ENCODE peak calls at places on chromosome 17, in six cellular contexts. O is K562, Y is H1, U is SK-N-SH, Q is HepG2, P is GM12878. Z is an unnamed sample.

GRCh38 chr17:44914698-44915271 is 515 bp downstream of the GFAP start:
- DNase-seq in O (no peak), Y (no peak), U (peak), Q (no peak), P (no peak), Z (no peak)

GRCh38 chr17:4833941-4834501 is 881 bp downstream of the MINK1 start:
- DNase-seq in O (no peak), Y (no peak), U (peak), Q (peak), P (no peak), Z (peak)

GRCh38 chr17:9676742-9677387 is 31.5 kb downstream of the USP43 start:
- DNase-seq in O (no peak), Y (no peak), U (no peak), Q (peak), P (peak), Z (peak)

GRCh38 chr17:63774982-63775290 is 966 bp downstream of the DDX42 start:
- DNase-seq in O (no peak), Y (no peak), U (no peak), Q (no peak), P (no peak), Z (no peak)

GRCh38 chr17:56835259-56835575 is 1.3 kb downstream of the DGKE start:
- DNase-seq in O (no peak), Y (no peak), U (no peak), Q (no peak), P (no peak), Z (no peak)

GRCh38 chr17:13593757-13594156 is 8.0 kb downstream of the HS3ST3A1 start:
- DNase-seq in O (no peak), Y (no peak), U (no peak), Q (peak), P (no peak), Z (no peak)

GRCh38 chr17:19264277-19264676 is 27.1 kb downstream of the EPN2 start:
- DNase-seq in O (no peak), Y (no peak), U (no peak), Q (no peak), P (no peak), Z (no peak)

GRCh38 chr17:45262516-45263476 is 902 bp upstream of the SPATA32 start:
- DNase-seq in O (no peak), Y (no peak), U (no peak), Q (no peak), P (no peak), Z (no peak)

GRCh38 chr17:31424944-31425582 is 33.6 kb downstream of the RAB11FIP4 start:
- DNase-seq in O (no peak), Y (peak), U (peak), Q (no peak), P (no peak), Z (no peak)

GRCh38 chr17:3771140-3771539 is 29.8 kb downstream of the ITGAE start:
- DNase-seq in O (no peak), Y (no peak), U (no peak), Q (no peak), P (no peak), Z (no peak)

GRCh38 chr17:17350491-17351355 is 47.5 kb downstream of the NT5M start:
- DNase-seq in O (no peak), Y (no peak), U (no peak), Q (no peak), P (no peak), Z (no peak)

GRCh38 chr17:77200711-77201110 is 59.9 kb downstream of the SEC14L1 start:
- DNase-seq in O (no peak), Y (no peak), U (no peak), Q (no peak), P (no peak), Z (no peak)

GRCh38 chr17:6712058-6712853 is 913 bp downstream of the SLC13A5 start:
- DNase-seq in O (no peak), Y (peak), U (peak), Q (peak), P (no peak), Z (no peak)

GRCh38 chr17:1390422-1391367 is 9.3 kb downstream of the YWHAE start:
- DNase-seq in O (no peak), Y (no peak), U (no peak), Q (no peak), P (no peak), Z (no peak)

GRCh38 chr17:80264048-80264792 is 3.6 kb downstream of the RNF213 start:
- DNase-seq in O (no peak), Y (no peak), U (no peak), Q (no peak), P (no peak), Z (no peak)

GRCh38 chr17:66459811-66460270 is 157.4 kb downstream of the PRKCA start:
- DNase-seq in O (no peak), Y (no peak), U (no peak), Q (peak), P (no peak), Z (peak)

GRCh38 chr17:39601010-39601597 is 6.6 kb downstream of the NEUROD2 start:
- DNase-seq in O (no peak), Y (no peak), U (no peak), Q (no peak), P (no peak), Z (no peak)

GRCh38 chr17:6998855-6999508 is 3.1 kb downstream of the ALOX12 start:
- DNase-seq in O (peak), Y (no peak), U (no peak), Q (no peak), P (no peak), Z (no peak)

GRCh38 chr17:79201536-79202227 is 127.1 kb downstream of the ENGASE start:
- DNase-seq in O (no peak), Y (no peak), U (no peak), Q (no peak), P (no peak), Z (peak)

GRCh38 chr17:15655162-15655561 is 28.9 kb downstream of the TRIM16 start:
- DNase-seq in O (no peak), Y (no peak), U (no peak), Q (no peak), P (no peak), Z (no peak)

GRCh38 chr17:6558276-6558675 is 1.9 kb upstream of the PITPNM3 start:
- DNase-seq in O (no peak), Y (no peak), U (no peak), Q (no peak), P (no peak), Z (no peak)

GRCh38 chr17:19728114-19728495 is 11.7 kb upstream of the SLC47A2 start:
- DNase-seq in O (no peak), Y (no peak), U (peak), Q (peak), P (no peak), Z (no peak)

GRCh38 chr17:8924595-8924994 is 40.9 kb downstream of the PIK3R5 start:
- DNase-seq in O (no peak), Y (no peak), U (no peak), Q (no peak), P (peak), Z (no peak)

GRCh38 chr17:80219013-80219776 is 938 bp downstream of the SGSH start:
- DNase-seq in O (peak), Y (no peak), U (peak), Q (peak), P (peak), Z (peak)

GRCh38 chr17:58364270-58364942 is 12.4 kb upstream of the SUPT4H1 start:
- DNase-seq in O (peak), Y (no peak), U (no peak), Q (peak), P (no peak), Z (no peak)

GRCh38 chr17:78559024-78559423 is 18.2 kb downstream of the DNAH17 start:
- DNase-seq in O (no peak), Y (no peak), U (no peak), Q (no peak), P (no peak), Z (no peak)

GRCh38 chr17:50922107-50922506 is 56.0 kb upstream of the TOB1 start:
- DNase-seq in O (no peak), Y (no peak), U (no peak), Q (no peak), P (no peak), Z (no peak)

GRCh38 chr17:30476726-30477082 is 504 bp upstream of the GOSR1 start:
- DNase-seq in O (peak), Y (no peak), U (no peak), Q (peak), P (no peak), Z (no peak)

GRCh38 chr17:75975757-75976174 is 3.2 kb downstream of the ACOX1 start:
- DNase-seq in O (no peak), Y (no peak), U (no peak), Q (no peak), P (no peak), Z (no peak)

GRCh38 chr17:57868007-57868774 is 18.3 kb upstream of the MRPS23 start:
- DNase-seq in O (peak), Y (peak), U (peak), Q (peak), P (peak), Z (peak)

GRCh38 chr17:49595328-49595727 is 19.7 kb downstream of the NXPH3 start:
- DNase-seq in O (no peak), Y (no peak), U (no peak), Q (peak), P (no peak), Z (no peak)

GRCh38 chr17:49590874-49591273 is 15.2 kb downstream of the NXPH3 start:
- DNase-seq in O (no peak), Y (no peak), U (no peak), Q (no peak), P (no peak), Z (no peak)

GRCh38 chr17:49589556-49589885 is 13.8 kb downstream of the NXPH3 start:
- DNase-seq in O (no peak), Y (no peak), U (peak), Q (no peak), P (no peak), Z (no peak)

GRCh38 chr17:49588726-49589555 is 13.3 kb downstream of the NXPH3 start:
- DNase-seq in O (no peak), Y (no peak), U (peak), Q (no peak), P (no peak), Z (no peak)

DNA sequence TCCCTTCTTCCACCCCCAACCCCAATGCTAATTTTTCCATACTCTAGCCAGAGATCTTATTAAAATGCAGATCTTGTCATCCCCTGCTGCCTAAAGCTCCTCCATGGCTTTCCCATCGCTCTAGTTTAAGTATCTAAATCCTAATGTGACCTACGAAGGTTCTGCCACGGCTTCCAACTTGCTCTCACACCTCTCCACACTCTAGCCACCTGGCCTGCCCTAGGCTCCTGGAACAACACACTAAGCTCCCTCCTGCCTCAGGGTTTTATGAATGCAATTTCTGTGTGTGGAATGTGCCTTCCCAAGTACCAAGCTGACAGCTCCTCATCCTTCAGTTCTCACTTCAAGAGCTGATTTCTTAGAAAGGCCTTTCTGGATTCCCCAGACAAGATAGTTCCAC is 16.6 kb downstream of the NXPH3 start:
- DNase-seq in O (no peak), Y (no peak), U (no peak), Q (no peak), P (no peak), Z (no peak)
- TF ChIP-seq CHD2 in O (no peak), Y (no peak), U (no peak), Q (no peak), P (no peak), Z (no peak)

GRCh38 chr17:48623583-48623982 is 2.6 kb downstream of the HOXB9 start:
- DNase-seq in O (no peak), Y (no peak), U (no peak), Q (no peak), P (no peak), Z (no peak)

GRCh38 chr17:48622857-48623256 is 3.3 kb downstream of the HOXB9 start:
- DNase-seq in O (no peak), Y (no peak), U (no peak), Q (no peak), P (no peak), Z (no peak)

GRCh38 chr17:48619821-48620496 is 4.9 kb upstream of the HOXB8 start:
- DNase-seq in O (no peak), Y (no peak), U (no peak), Q (no peak), P (no peak), Z (no peak)

GRCh38 chr17:48620497-48621139 is 5.5 kb upstream of the HOXB8 start:
- DNase-seq in O (no peak), Y (no peak), U (no peak), Q (no peak), P (no peak), Z (no peak)

DNA sequence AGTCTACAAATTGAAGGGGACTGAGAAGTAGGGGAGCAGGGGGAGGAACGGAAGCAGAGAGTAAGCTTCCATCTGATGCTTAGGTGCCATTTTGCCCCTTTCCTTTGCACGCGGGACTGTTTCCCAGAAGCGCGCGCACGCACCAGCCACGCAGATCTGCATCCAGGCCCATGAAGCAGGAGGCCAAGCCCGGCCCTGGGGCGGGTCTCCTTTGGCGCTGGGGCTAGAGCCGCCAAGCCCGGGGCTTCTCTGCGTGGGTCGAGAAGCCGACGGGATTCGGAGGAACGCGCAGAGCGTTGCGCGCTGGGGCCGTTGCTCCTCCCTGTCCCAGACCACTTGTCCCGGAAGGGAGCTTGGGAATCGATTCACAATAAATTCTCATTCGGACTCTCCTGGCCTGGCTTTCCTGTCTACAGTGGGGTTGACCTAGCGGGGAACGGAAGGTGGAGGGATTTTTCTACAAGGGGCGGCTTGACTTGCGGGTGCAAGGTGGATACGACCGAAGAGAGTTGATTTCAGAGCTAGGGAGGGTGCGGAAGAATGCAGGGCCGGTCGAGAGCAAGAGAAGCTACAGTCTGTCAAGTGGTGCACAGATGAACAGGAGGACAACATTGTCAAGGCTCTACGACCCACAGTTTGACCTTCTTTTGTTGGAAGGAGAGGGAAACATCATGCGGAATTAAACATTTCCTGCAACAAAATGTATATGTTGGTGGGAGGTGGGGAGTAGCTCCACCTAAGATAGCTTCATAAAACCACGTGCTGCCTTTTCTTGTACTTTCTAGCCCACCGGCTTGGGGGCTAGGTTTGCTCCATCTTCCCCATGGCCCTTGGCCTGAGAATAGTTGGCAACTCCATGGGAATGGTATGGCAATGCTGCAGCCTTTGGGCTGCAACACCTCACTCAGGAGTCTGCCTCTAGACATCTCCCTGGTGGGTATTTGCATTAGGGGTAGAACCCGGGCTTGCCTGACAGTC is 4.5 kb downstream of the HOXB9 start:
- DNase-seq in O (no peak), Y (no peak), U (no peak), Q (no peak), P (no peak), Z (no peak)
- H3K27ac ChIP-seq in O (no peak), Y (no peak), U (no peak), Q (no peak), P (no peak), Z (no peak)

GRCh38 chr17:82088838-82089722 is 9.0 kb downstream of the FASN start:
- DNase-seq in O (no peak), Y (no peak), U (no peak), Q (no peak), P (no peak), Z (no peak)
- TF ChIP-seq CHD2 in O (no peak), Y (no peak), U (no peak), Q (no peak), P (no peak), Z (no peak)

GRCh38 chr17:299546-299945 is 53.1 kb downstream of the RPH3AL start:
- DNase-seq in O (no peak), Y (no peak), U (peak), Q (no peak), P (no peak), Z (no peak)

GRCh38 chr17:302300-302698 is 50.3 kb downstream of the RPH3AL start:
- DNase-seq in O (no peak), Y (no peak), U (no peak), Q (no peak), P (no peak), Z (no peak)

GRCh38 chr17:300881-301280 is 51.7 kb downstream of the RPH3AL start:
- DNase-seq in O (no peak), Y (no peak), U (no peak), Q (no peak), P (no peak), Z (no peak)

GRCh38 chr17:303161-303560 is 49.4 kb downstream of the RPH3AL start:
- DNase-seq in O (no peak), Y (no peak), U (no peak), Q (no peak), P (no peak), Z (no peak)

DNA sequence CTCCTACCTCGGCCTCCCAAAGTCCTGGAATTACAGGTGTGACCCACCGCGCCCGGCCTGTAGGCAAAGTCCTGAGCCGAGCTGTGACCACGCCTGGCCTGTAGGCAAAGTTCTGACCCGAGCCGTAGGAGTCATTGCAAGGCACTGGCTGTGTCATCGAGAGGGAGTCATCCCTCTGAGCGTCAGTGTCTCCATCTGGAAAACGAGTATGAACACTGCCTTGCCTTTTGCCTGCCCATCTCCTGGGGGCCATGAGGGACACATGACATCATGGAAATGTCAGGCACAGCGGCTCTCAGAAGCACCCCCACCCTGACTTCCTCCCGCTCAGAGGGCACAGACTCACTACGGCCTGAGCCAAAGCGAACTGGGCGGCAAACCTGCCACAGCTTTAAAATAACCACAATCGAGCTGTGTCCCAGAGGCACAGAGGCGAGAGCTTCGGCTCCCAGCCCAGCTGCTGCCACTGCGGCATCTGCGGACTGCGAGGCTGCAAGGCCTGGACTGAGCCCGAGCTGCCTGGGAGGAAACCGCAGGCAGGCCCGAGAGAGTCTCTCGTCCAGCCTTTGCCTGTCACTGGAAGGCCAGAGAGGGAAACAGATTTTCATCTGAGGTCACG is 50.8 kb downstream of the RPH3AL start:
- DNase-seq in O (no peak), Y (no peak), U (no peak), Q (no peak), P (no peak), Z (no peak)
- H3K27ac ChIP-seq in O (no peak), Y (no peak), U (no peak), Q (no peak), P (no peak), Z (no peak)

DNA sequence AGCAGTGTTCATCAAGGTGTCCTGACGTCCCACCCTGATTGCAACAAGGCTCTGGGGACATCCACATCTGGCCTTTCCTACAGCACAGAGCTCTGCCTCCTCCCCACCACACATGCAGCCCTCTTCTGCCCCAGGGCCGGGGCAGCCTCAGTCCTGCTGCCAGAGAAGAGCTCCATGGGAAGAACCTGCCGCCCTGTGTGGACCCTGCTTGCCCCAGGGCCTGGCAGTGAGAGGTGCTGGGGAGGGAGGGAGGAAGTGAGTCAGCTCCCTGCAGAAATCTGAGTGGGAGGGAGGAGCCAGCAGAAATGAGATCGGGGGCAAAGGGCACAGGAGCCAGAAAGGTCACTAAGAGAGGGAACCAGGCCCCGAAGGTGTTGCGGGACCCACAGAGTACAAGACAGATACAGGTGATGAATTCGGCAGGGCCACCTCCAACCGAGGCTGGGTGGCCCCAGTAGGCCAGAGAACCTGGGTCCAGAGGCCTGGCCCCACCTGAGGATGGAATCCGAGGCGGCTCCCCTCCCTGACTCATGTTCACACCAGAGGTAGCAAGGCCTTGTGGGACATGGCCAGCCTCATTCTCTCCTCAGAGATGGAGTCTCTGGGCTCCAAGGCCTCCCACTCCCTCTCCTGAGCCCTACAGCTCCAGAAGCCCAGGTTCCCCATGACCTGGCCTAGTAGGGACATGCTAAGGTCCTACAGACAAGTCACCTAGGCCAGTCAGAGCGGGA is 24.8 kb downstream of the MYO18A start:
- DNase-seq in O (peak), Y (no peak), U (peak), Q (peak), P (no peak), Z (peak)
- TF ChIP-seq CHD2 in O (no peak), Y (no peak), U (no peak), Q (no peak), P (no peak), Z (no peak)

Z was measured in A549.